ENCODE peak calls at places on chromosomes 12 and 14, in six cellular contexts. One of them, this sample, is unnamed. For H3K27me3, the result is how much of the 10 kb centered on the place peaks cover.

GRCh38 chr12:94147991-94148840 is at the start of gene PLXNC1:
- DNase-seq in WERI-Rb-1: peak
- DNase-seq in Karpas-422: peak
- DNase-seq in RWPE2: no peak
- DNase-seq in mammary epithelial cell: peak
- DNase-seq in heart left ventricle: peak
- DNase-seq in this sample: no peak

GRCh38 chr12:5506295-5506694 is 74.4 kb downstream of the NTF3 start:
- DNase-seq in WERI-Rb-1: no peak
- DNase-seq in Karpas-422: no peak
- DNase-seq in RWPE2: no peak
- DNase-seq in mammary epithelial cell: no peak
- DNase-seq in heart left ventricle: no peak
- DNase-seq in this sample: no peak

GRCh38 chr12:13489246-13489645 is 292.7 kb downstream of the EMP1 start:
- DNase-seq in WERI-Rb-1: no peak
- DNase-seq in Karpas-422: no peak
- DNase-seq in RWPE2: no peak
- DNase-seq in mammary epithelial cell: no peak
- DNase-seq in heart left ventricle: no peak
- DNase-seq in this sample: no peak

GRCh38 chr14:68978550-68978911 is 571 bp downstream of the ACTN1 start:
- DNase-seq in WERI-Rb-1: peak
- DNase-seq in Karpas-422: peak
- DNase-seq in RWPE2: no peak
- DNase-seq in mammary epithelial cell: peak
- DNase-seq in heart left ventricle: peak
- DNase-seq in this sample: peak

GRCh38 chr12:49637401-49637800 is 14.0 kb downstream of the PRPF40B start:
- DNase-seq in WERI-Rb-1: peak
- DNase-seq in Karpas-422: no peak
- DNase-seq in RWPE2: no peak
- DNase-seq in mammary epithelial cell: no peak
- DNase-seq in heart left ventricle: no peak
- DNase-seq in this sample: peak

GRCh38 chr14:34548472-34548981 is 9.0 kb upstream of the EAPP start:
- DNase-seq in WERI-Rb-1: no peak
- DNase-seq in Karpas-422: no peak
- DNase-seq in RWPE2: peak
- DNase-seq in mammary epithelial cell: peak
- DNase-seq in heart left ventricle: no peak
- DNase-seq in this sample: no peak

GRCh38 chr12:4960547-4960946 is 50.8 kb downstream of the KCNA1 start:
- DNase-seq in WERI-Rb-1: no peak
- DNase-seq in Karpas-422: no peak
- DNase-seq in RWPE2: no peak
- DNase-seq in mammary epithelial cell: no peak
- DNase-seq in heart left ventricle: no peak
- DNase-seq in this sample: no peak

GRCh38 chr14:105890474-105891220 is 364.3 kb downstream of the TMEM121 start:
- DNase-seq in WERI-Rb-1: peak
- DNase-seq in Karpas-422: no peak
- DNase-seq in RWPE2: peak
- DNase-seq in mammary epithelial cell: no peak
- DNase-seq in heart left ventricle: peak
- DNase-seq in this sample: no peak

GRCh38 chr14:61724133-61724532 is 28.8 kb downstream of the HIF1A start:
- DNase-seq in WERI-Rb-1: no peak
- DNase-seq in Karpas-422: no peak
- DNase-seq in RWPE2: no peak
- DNase-seq in mammary epithelial cell: no peak
- DNase-seq in heart left ventricle: no peak
- DNase-seq in this sample: no peak

GRCh38 chr14:100622234-100622633 is 35.0 kb upstream of the BEGAIN start:
- DNase-seq in WERI-Rb-1: no peak
- DNase-seq in Karpas-422: no peak
- DNase-seq in RWPE2: peak
- DNase-seq in mammary epithelial cell: no peak
- DNase-seq in heart left ventricle: no peak
- DNase-seq in this sample: no peak

GRCh38 chr12:69620077-69620476 is 9.4 kb upstream of the LRRC10 start:
- DNase-seq in WERI-Rb-1: no peak
- DNase-seq in Karpas-422: no peak
- DNase-seq in RWPE2: no peak
- DNase-seq in mammary epithelial cell: no peak
- DNase-seq in heart left ventricle: no peak
- DNase-seq in this sample: peak

GRCh38 chr12:53623526-53623925 is 2.7 kb downstream of the ATF7 start:
- DNase-seq in WERI-Rb-1: no peak
- DNase-seq in Karpas-422: peak
- DNase-seq in RWPE2: no peak
- DNase-seq in mammary epithelial cell: peak
- DNase-seq in heart left ventricle: no peak
- DNase-seq in this sample: no peak

GRCh38 chr12:127623362-127623761 is 643.6 kb upstream of the TMEM132C start:
- DNase-seq in WERI-Rb-1: no peak
- DNase-seq in Karpas-422: no peak
- DNase-seq in RWPE2: no peak
- DNase-seq in mammary epithelial cell: no peak
- DNase-seq in heart left ventricle: no peak
- DNase-seq in this sample: no peak

GRCh38 chr12:61891632-61892031 is 368.6 kb upstream of the USP15 start:
- DNase-seq in WERI-Rb-1: no peak
- DNase-seq in Karpas-422: no peak
- DNase-seq in RWPE2: no peak
- DNase-seq in mammary epithelial cell: no peak
- DNase-seq in heart left ventricle: no peak
- DNase-seq in this sample: no peak

GRCh38 chr12:94874986-94875312 is 128.5 kb downstream of the NDUFA12 start:
- DNase-seq in WERI-Rb-1: no peak
- DNase-seq in Karpas-422: no peak
- DNase-seq in RWPE2: no peak
- DNase-seq in mammary epithelial cell: no peak
- DNase-seq in heart left ventricle: no peak
- DNase-seq in this sample: no peak

GRCh38 chr14:88551936-88552565 is 2.8 kb downstream of the PTPN21 start:
- DNase-seq in WERI-Rb-1: no peak
- DNase-seq in Karpas-422: no peak
- DNase-seq in RWPE2: no peak
- DNase-seq in mammary epithelial cell: peak
- DNase-seq in heart left ventricle: peak
- DNase-seq in this sample: no peak

GRCh38 chr14:23409966-23410635 is 2.0 kb upstream of the MYH6 start:
- DNase-seq in WERI-Rb-1: peak
- DNase-seq in Karpas-422: no peak
- DNase-seq in RWPE2: no peak
- DNase-seq in mammary epithelial cell: no peak
- DNase-seq in heart left ventricle: peak
- DNase-seq in this sample: no peak

GRCh38 chr12:122189626-122190475 is 6.9 kb downstream of the LRRC43 start:
- DNase-seq in WERI-Rb-1: no peak
- DNase-seq in Karpas-422: no peak
- DNase-seq in RWPE2: no peak
- DNase-seq in mammary epithelial cell: no peak
- DNase-seq in heart left ventricle: no peak
- DNase-seq in this sample: no peak

GRCh38 chr14:105281354-105282097 is 19.3 kb downstream of the BRF1 start:
- DNase-seq in WERI-Rb-1: no peak
- DNase-seq in Karpas-422: peak
- DNase-seq in RWPE2: no peak
- DNase-seq in mammary epithelial cell: peak
- DNase-seq in heart left ventricle: no peak
- DNase-seq in this sample: no peak

GRCh38 chr12:54216580-54217308 is 28.0 kb upstream of the SMUG1 start:
- DNase-seq in WERI-Rb-1: peak
- DNase-seq in Karpas-422: peak
- DNase-seq in RWPE2: no peak
- DNase-seq in mammary epithelial cell: peak
- DNase-seq in heart left ventricle: peak
- DNase-seq in this sample: peak

GRCh38 chr14:22220427-22220826 is 368.6 kb downstream of the DAD1 start:
- DNase-seq in WERI-Rb-1: no peak
- DNase-seq in Karpas-422: no peak
- DNase-seq in RWPE2: no peak
- DNase-seq in mammary epithelial cell: peak
- DNase-seq in heart left ventricle: no peak
- DNase-seq in this sample: no peak

GRCh38 chr14:83975435-83976222 is 1554.3 kb upstream of the FLRT2 start:
- DNase-seq in WERI-Rb-1: no peak
- DNase-seq in Karpas-422: no peak
- DNase-seq in RWPE2: no peak
- DNase-seq in mammary epithelial cell: no peak
- DNase-seq in heart left ventricle: peak
- DNase-seq in this sample: peak

GRCh38 chr14:85233756-85234545 is 296.0 kb upstream of the FLRT2 start:
- DNase-seq in WERI-Rb-1: no peak
- DNase-seq in Karpas-422: no peak
- DNase-seq in RWPE2: peak
- DNase-seq in mammary epithelial cell: peak
- DNase-seq in heart left ventricle: no peak
- DNase-seq in this sample: no peak

GRCh38 chr12:123139926-123140674 is 10.8 kb downstream of the PITPNM2 start:
- DNase-seq in WERI-Rb-1: peak
- DNase-seq in Karpas-422: no peak
- DNase-seq in RWPE2: no peak
- DNase-seq in mammary epithelial cell: peak
- DNase-seq in heart left ventricle: no peak
- DNase-seq in this sample: peak

GRCh38 chr14:72332871-72333270 is 400.6 kb downstream of the RGS6 start:
- DNase-seq in WERI-Rb-1: no peak
- DNase-seq in Karpas-422: no peak
- DNase-seq in RWPE2: no peak
- DNase-seq in mammary epithelial cell: no peak
- DNase-seq in heart left ventricle: no peak
- DNase-seq in this sample: no peak

GRCh38 chr12:107310621-107311020 is 217.3 kb upstream of the CRY1 start:
- DNase-seq in WERI-Rb-1: no peak
- DNase-seq in Karpas-422: no peak
- DNase-seq in RWPE2: no peak
- DNase-seq in mammary epithelial cell: no peak
- DNase-seq in heart left ventricle: no peak
- DNase-seq in this sample: no peak

GRCh38 chr12:2625267-2625666 is 169.5 kb upstream of the FKBP4 start:
- DNase-seq in WERI-Rb-1: no peak
- DNase-seq in Karpas-422: no peak
- DNase-seq in RWPE2: no peak
- DNase-seq in mammary epithelial cell: no peak
- DNase-seq in heart left ventricle: no peak
- DNase-seq in this sample: no peak

DNA sequence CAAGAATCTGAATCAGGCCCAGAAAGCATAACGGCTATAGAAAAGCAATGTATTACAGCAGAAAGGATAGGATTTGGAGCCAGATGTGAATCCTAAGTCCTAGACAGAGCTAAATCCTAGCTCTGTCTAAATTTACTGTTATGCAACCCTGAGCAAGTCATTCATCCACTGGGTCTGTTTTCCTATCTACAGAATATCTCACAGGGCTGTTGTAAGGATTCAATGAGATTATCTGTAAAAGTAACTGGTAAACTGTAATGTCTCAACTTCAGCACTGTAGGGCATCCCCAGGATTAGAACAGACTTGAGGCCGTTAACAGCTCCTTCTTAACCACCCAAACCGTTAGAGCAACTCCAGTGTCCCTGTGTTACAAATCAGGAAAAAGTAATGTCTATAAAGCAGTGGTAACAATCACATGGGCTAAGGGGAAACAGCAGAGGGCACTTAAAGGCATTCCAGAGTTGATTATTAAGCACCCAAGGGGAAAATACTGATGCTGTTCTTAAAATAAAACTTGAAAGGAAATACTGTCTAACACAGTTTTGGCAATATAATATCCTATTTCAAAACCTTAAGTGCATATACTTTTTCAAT is 10.1 kb downstream of the GMFB start:
- DNase-seq in WERI-Rb-1: no peak
- DNase-seq in Karpas-422: no peak
- DNase-seq in RWPE2: no peak
- DNase-seq in mammary epithelial cell: no peak
- DNase-seq in heart left ventricle: no peak
- DNase-seq in this sample: no peak
- H3K27me3 ChIP-seq in WERI-Rb-1: under half
- H3K27me3 ChIP-seq in Karpas-422: under half
- H3K27me3 ChIP-seq in RWPE2: under half
- H3K27me3 ChIP-seq in mammary epithelial cell: under half
- H3K27me3 ChIP-seq in heart left ventricle: under half
- H3K27me3 ChIP-seq in this sample: under half

GRCh38 chr14:37599527-37600368 is 4.3 kb downstream of the TTC6 start:
- DNase-seq in WERI-Rb-1: peak
- DNase-seq in Karpas-422: no peak
- DNase-seq in RWPE2: no peak
- DNase-seq in mammary epithelial cell: no peak
- DNase-seq in heart left ventricle: no peak
- DNase-seq in this sample: peak
- H3K27me3 ChIP-seq in WERI-Rb-1: half or more
- H3K27me3 ChIP-seq in Karpas-422: under half
- H3K27me3 ChIP-seq in RWPE2: under half
- H3K27me3 ChIP-seq in mammary epithelial cell: half or more
- H3K27me3 ChIP-seq in heart left ventricle: half or more
- H3K27me3 ChIP-seq in this sample: under half

GRCh38 chr14:70162353-70162752 is 26.4 kb downstream of the SLC8A3 start:
- DNase-seq in WERI-Rb-1: no peak
- DNase-seq in Karpas-422: peak
- DNase-seq in RWPE2: no peak
- DNase-seq in mammary epithelial cell: no peak
- DNase-seq in heart left ventricle: no peak
- DNase-seq in this sample: no peak

GRCh38 chr14:70152081-70152480 is 36.7 kb downstream of the SLC8A3 start:
- DNase-seq in WERI-Rb-1: no peak
- DNase-seq in Karpas-422: no peak
- DNase-seq in RWPE2: no peak
- DNase-seq in mammary epithelial cell: no peak
- DNase-seq in heart left ventricle: no peak
- DNase-seq in this sample: no peak

GRCh38 chr14:70152704-70153103 is 36.0 kb downstream of the SLC8A3 start:
- DNase-seq in WERI-Rb-1: peak
- DNase-seq in Karpas-422: no peak
- DNase-seq in RWPE2: no peak
- DNase-seq in mammary epithelial cell: no peak
- DNase-seq in heart left ventricle: no peak
- DNase-seq in this sample: no peak

DNA sequence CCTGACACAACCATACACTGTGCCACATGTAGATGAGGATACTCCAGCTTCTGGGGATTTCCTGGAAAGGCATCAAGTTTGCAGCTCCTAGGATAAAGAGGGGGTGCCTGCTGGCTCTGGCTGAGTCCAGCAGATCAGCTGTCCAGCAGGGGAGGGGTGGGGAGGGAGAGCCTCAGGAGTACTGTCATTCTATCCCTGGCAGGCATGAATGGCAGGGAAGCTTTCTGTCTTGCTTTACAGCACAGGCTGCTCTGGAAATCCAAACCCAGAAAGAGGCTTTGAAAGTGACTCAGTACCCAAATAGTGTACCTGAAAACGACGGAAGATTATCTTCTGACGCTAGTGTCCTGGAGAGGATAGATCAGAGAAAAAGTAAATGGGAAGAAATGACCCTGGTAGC is 32.1 kb downstream of the SLC8A3 start:
- DNase-seq in WERI-Rb-1: no peak
- DNase-seq in Karpas-422: no peak
- DNase-seq in RWPE2: no peak
- DNase-seq in mammary epithelial cell: no peak
- DNase-seq in heart left ventricle: no peak
- DNase-seq in this sample: no peak
- H3K27me3 ChIP-seq in WERI-Rb-1: under half
- H3K27me3 ChIP-seq in Karpas-422: under half
- H3K27me3 ChIP-seq in RWPE2: under half
- H3K27me3 ChIP-seq in mammary epithelial cell: under half
- H3K27me3 ChIP-seq in heart left ventricle: under half
- H3K27me3 ChIP-seq in this sample: under half

GRCh38 chr12:111194703-111195051 is 174.2 kb downstream of the PHETA1 start:
- DNase-seq in WERI-Rb-1: no peak
- DNase-seq in Karpas-422: no peak
- DNase-seq in RWPE2: no peak
- DNase-seq in mammary epithelial cell: no peak
- DNase-seq in heart left ventricle: no peak
- DNase-seq in this sample: no peak
- H3K27me3 ChIP-seq in WERI-Rb-1: under half
- H3K27me3 ChIP-seq in Karpas-422: under half
- H3K27me3 ChIP-seq in RWPE2: under half
- H3K27me3 ChIP-seq in mammary epithelial cell: under half
- H3K27me3 ChIP-seq in heart left ventricle: under half
- H3K27me3 ChIP-seq in this sample: under half

This sample was measured in SJCRH30.